ENCODE peak calls at places on chromosomes 4 and X, in four cellular contexts. One of them, this sample, is unnamed.

GRCh38 chr4:132992686-132993085 is 156.4 kb upstream of the PCDH10 start:
- DNase-seq in small intestine: no peak
- DNase-seq in GM12878: no peak
- DNase-seq in NCI-H69: no peak
- DNase-seq in this sample: no peak

GRCh38 chrX:19174401-19175025 is 52.2 kb upstream of the ADGRG2 start:
- DNase-seq in small intestine: no peak
- DNase-seq in GM12878: no peak
- DNase-seq in NCI-H69: no peak
- DNase-seq in this sample: no peak

GRCh38 chrX:77668391-77669237 is 117.4 kb downstream of the ATRX start:
- DNase-seq in small intestine: no peak
- DNase-seq in GM12878: no peak
- DNase-seq in NCI-H69: no peak
- DNase-seq in this sample: no peak

GRCh38 chr4:1727117-1728031 is 6.1 kb downstream of the TACC3 start:
- DNase-seq in small intestine: peak; percentile 79
- DNase-seq in GM12878: no peak
- DNase-seq in NCI-H69: no peak
- DNase-seq in this sample: no peak

GRCh38 chrX:8873102-8873501 is 71.9 kb upstream of the FAM9A start:
- DNase-seq in small intestine: no peak
- DNase-seq in GM12878: no peak
- DNase-seq in NCI-H69: no peak
- DNase-seq in this sample: no peak

GRCh38 chr4:1026115-1026514 is 14.7 kb downstream of the FGFRL1 start:
- DNase-seq in small intestine: peak; percentile 48
- DNase-seq in GM12878: peak; percentile 56
- DNase-seq in NCI-H69: peak; percentile 4
- DNase-seq in this sample: peak; percentile 44

GRCh38 chrX:109934935-109935334 is 68.0 kb upstream of the TMEM164 start:
- DNase-seq in small intestine: no peak
- DNase-seq in GM12878: no peak
- DNase-seq in NCI-H69: no peak
- DNase-seq in this sample: no peak

GRCh38 chr4:101345596-101346311 is 1.6 kb downstream of the PPP3CA start:
- DNase-seq in small intestine: peak; percentile 20
- DNase-seq in GM12878: no peak
- DNase-seq in NCI-H69: peak; percentile 84
- DNase-seq in this sample: peak; percentile 43

GRCh38 chr4:174352405-174352804 is 68.7 kb downstream of the CEP44 start:
- DNase-seq in small intestine: no peak
- DNase-seq in GM12878: no peak
- DNase-seq in NCI-H69: peak; percentile 46
- DNase-seq in this sample: no peak

GRCh38 chr4:58587856-58588255 is 1477.7 kb upstream of the IGFBP7 start:
- DNase-seq in small intestine: no peak
- DNase-seq in GM12878: no peak
- DNase-seq in NCI-H69: no peak
- DNase-seq in this sample: no peak

GRCh38 chrX:13721819-13722527 is 12.4 kb downstream of the TRAPPC2 start:
- DNase-seq in small intestine: no peak
- DNase-seq in GM12878: no peak
- DNase-seq in NCI-H69: peak; percentile 9
- DNase-seq in this sample: no peak

GRCh38 chr4:151202851-151203455 is 74.0 kb upstream of the PRSS48 start:
- DNase-seq in small intestine: no peak
- DNase-seq in GM12878: no peak
- DNase-seq in NCI-H69: no peak
- DNase-seq in this sample: no peak

GRCh38 chr4:57098415-57098814 is 11.8 kb downstream of the IGFBP7 start:
- DNase-seq in small intestine: no peak
- DNase-seq in GM12878: no peak
- DNase-seq in NCI-H69: no peak
- DNase-seq in this sample: no peak

GRCh38 chr4:31083451-31083850 is 363.3 kb downstream of the PCDH7 start:
- DNase-seq in small intestine: no peak
- DNase-seq in GM12878: no peak
- DNase-seq in NCI-H69: no peak
- DNase-seq in this sample: no peak

GRCh38 chr4:101155859-101156430 is 191.4 kb downstream of the PPP3CA start:
- DNase-seq in small intestine: no peak
- DNase-seq in GM12878: no peak
- DNase-seq in NCI-H69: peak; percentile 13
- DNase-seq in this sample: no peak

GRCh38 chr4:12123709-12124108 is 695.0 kb upstream of the HS3ST1 start:
- DNase-seq in small intestine: no peak
- DNase-seq in GM12878: no peak
- DNase-seq in NCI-H69: no peak
- DNase-seq in this sample: no peak

GRCh38 chr4:84099591-84099990 is 399.5 kb downstream of the NKX6-1 start:
- DNase-seq in small intestine: no peak
- DNase-seq in GM12878: no peak
- DNase-seq in NCI-H69: no peak
- DNase-seq in this sample: no peak

GRCh38 chr4:57119054-57119651 is 9.0 kb upstream of the IGFBP7 start:
- DNase-seq in small intestine: peak; percentile 35
- DNase-seq in GM12878: no peak
- DNase-seq in NCI-H69: peak; percentile 24
- DNase-seq in this sample: no peak

GRCh38 chr4:88605744-88606143 is 13.5 kb downstream of the HERC3 start:
- DNase-seq in small intestine: peak; percentile 13
- DNase-seq in GM12878: no peak
- DNase-seq in NCI-H69: no peak
- DNase-seq in this sample: no peak

GRCh38 chr4:128298852-128299251 is 11.2 kb upstream of the PGRMC2 start:
- DNase-seq in small intestine: peak; percentile 83
- DNase-seq in GM12878: no peak
- DNase-seq in NCI-H69: peak; percentile 5
- DNase-seq in this sample: no peak

GRCh38 chrX:127037179-127037578 is 217.7 kb downstream of the PRR32 start:
- DNase-seq in small intestine: no peak
- DNase-seq in GM12878: no peak
- DNase-seq in NCI-H69: no peak
- DNase-seq in this sample: no peak

GRCh38 chrX:15675490-15675921 is 10.9 kb upstream of the CLTRN start:
- DNase-seq in small intestine: peak; percentile 77
- DNase-seq in GM12878: no peak
- DNase-seq in NCI-H69: peak; percentile 86
- DNase-seq in this sample: peak; percentile 74

GRCh38 chrX:136954930-136955329 is 74.4 kb upstream of the RBMX start:
- DNase-seq in small intestine: no peak
- DNase-seq in GM12878: no peak
- DNase-seq in NCI-H69: peak; percentile 26
- DNase-seq in this sample: peak; percentile 28

GRCh38 chrX:118974088-118974907 is at the start of gene LONRF3:
- DNase-seq in small intestine: peak; percentile 64
- DNase-seq in GM12878: no peak
- DNase-seq in NCI-H69: peak; percentile 76
- DNase-seq in this sample: peak; percentile 37

GRCh38 chr4:153447175-153447887 is 18.8 kb upstream of the TMEM131L start:
- DNase-seq in small intestine: no peak
- DNase-seq in GM12878: no peak
- DNase-seq in NCI-H69: peak; percentile 67
- DNase-seq in this sample: no peak

GRCh38 chrX:129717902-129718301 is 20.9 kb upstream of the XPNPEP2 start:
- DNase-seq in small intestine: no peak
- DNase-seq in GM12878: no peak
- DNase-seq in NCI-H69: no peak
- DNase-seq in this sample: no peak

GRCh38 chr4:85055558-85055957 is 89.1 kb upstream of the WDFY3 start:
- DNase-seq in small intestine: no peak
- DNase-seq in GM12878: no peak
- DNase-seq in NCI-H69: no peak
- DNase-seq in this sample: no peak

This sample was measured in K562.